ENCODE peak calls at places on chromosomes 11 and 22, in four cellular contexts. Q is IMR-90, A is fibroblast of villous mesenchyme, Y is fibroblast of mammary gland. E is an unnamed sample.

GRCh38 chr22:25199726-25200520 is at the start of gene CRYBB3:
- DNase-seq in Q (no peak), A (no peak), Y (no peak), E (no peak)

GRCh38 chr22:22768885-22769284 is 118.7 kb upstream of the IGLL5 start:
- DNase-seq in Q (no peak), A (no peak), Y (no peak), E (no peak)

GRCh38 chr11:92948116-92948515 is 21.3 kb upstream of the MTNR1B start:
- DNase-seq in Q (no peak), A (no peak), Y (no peak), E (no peak)

GRCh38 chr11:57123590-57123989 is 58.2 kb upstream of the LRRC55 start:
- DNase-seq in Q (no peak), A (no peak), Y (no peak), E (no peak)

GRCh38 chr22:32644252-32645100 is 157.0 kb upstream of the TIMP3 start:
- DNase-seq in Q (peak; percentile 59), A (peak; percentile 89), Y (no peak), E (no peak)

GRCh38 chr22:33166206-33166605 is 108.0 kb upstream of the SYN3 start:
- DNase-seq in Q (no peak), A (no peak), Y (no peak), E (no peak)

GRCh38 chr11:67056640-67057409 is at the start of gene RHOD:
- DNase-seq in Q (no peak), A (no peak), Y (no peak), E (no peak)

GRCh38 chr11:74683941-74684481 is 47.2 kb downstream of the CHRDL2 start:
- DNase-seq in Q (peak; percentile 71), A (peak; percentile 39), Y (peak; percentile 48), E (no peak)

GRCh38 chr22:44438056-44438455 is 60.0 kb downstream of the RTL6 start:
- DNase-seq in Q (no peak), A (no peak), Y (no peak), E (no peak)

GRCh38 chr22:38403806-38404205 is 51.2 kb downstream of the KCNJ4 start:
- DNase-seq in Q (no peak), A (no peak), Y (no peak), E (no peak)

GRCh38 chr11:110196241-110196754 is 100.1 kb downstream of the RDX start:
- DNase-seq in Q (peak; percentile 87), A (peak; percentile 83), Y (peak; percentile 99), E (peak; percentile 20)

GRCh38 chr11:45301537-45302246 is 15.6 kb upstream of the SYT13 start:
- DNase-seq in Q (no peak), A (no peak), Y (no peak), E (no peak)

GRCh38 chr11:116190206-116190605 is 582.6 kb downstream of the BUD13 start:
- DNase-seq in Q (no peak), A (no peak), Y (no peak), E (no peak)

GRCh38 chr11:100812517-100812916 is 125.4 kb downstream of the ARHGAP42 start:
- DNase-seq in Q (no peak), A (no peak), Y (no peak), E (no peak)

GRCh38 chr11:7513210-7514098 is at the start of gene PPFIBP2:
- DNase-seq in Q (peak; percentile 47), A (peak; percentile 55), Y (peak; percentile 62), E (peak; percentile 21)

GRCh38 chr11:86676533-86677154 is 4.2 kb upstream of the ME3 start:
- DNase-seq in Q (no peak), A (no peak), Y (no peak), E (no peak)

GRCh38 chr11:34468209-34468841 is 29.6 kb downstream of the CAT start:
- DNase-seq in Q (peak; percentile 14), A (peak; percentile 34), Y (peak; percentile 46), E (peak; percentile 9)

GRCh38 chr22:23752750-23753149 is 1.5 kb downstream of the VPREB3 start:
- DNase-seq in Q (no peak), A (no peak), Y (no peak), E (no peak)

GRCh38 chr11:75668508-75669297 is at the start of gene MAP6:
- DNase-seq in Q (no peak), A (no peak), Y (no peak), E (no peak)

GRCh38 chr22:27534720-27535125 is 266.8 kb downstream of the MN1 start:
- DNase-seq in Q (peak; percentile 77), A (peak; percentile 91), Y (peak; percentile 95), E (no peak)

GRCh38 chr11:68750197-68750987 is 928 bp downstream of the TESMIN start:
- DNase-seq in Q (no peak), A (no peak), Y (no peak), E (no peak)

GRCh38 chr11:19436932-19437331 is 196.2 kb upstream of the E2F8 start:
- DNase-seq in Q (no peak), A (no peak), Y (no peak), E (no peak)

GRCh38 chr11:85827768-85828639 is 17.1 kb upstream of the SYTL2 start:
- DNase-seq in Q (peak; percentile 91), A (peak; percentile 94), Y (peak; percentile 93), E (peak; percentile 66)

GRCh38 chr11:84255483-84255882 is 969.3 kb upstream of the CCDC90B start:
- DNase-seq in Q (no peak), A (no peak), Y (no peak), E (no peak)

GRCh38 chr22:27060188-27060587 is 402.8 kb downstream of the MIAT start:
- DNase-seq in Q (no peak), A (no peak), Y (no peak), E (no peak)

GRCh38 chr11:86623041-86623621 is 49.3 kb downstream of the ME3 start:
- DNase-seq in Q (no peak), A (no peak), Y (peak; percentile 48), E (no peak)

GRCh38 chr11:102971766-102972165 is 16.2 kb upstream of the MMP13 start:
- DNase-seq in Q (peak; percentile 20), A (peak; percentile 36), Y (peak; percentile 75), E (no peak)

GRCh38 chr11:125591659-125592304 is 870 bp upstream of the STT3A start:
- DNase-seq in Q (peak; percentile 13), A (peak; percentile 38), Y (peak; percentile 41), E (no peak)

GRCh38 chr11:2301631-2302272 is at the start of the genes C11orf21 and TSPAN32:
- DNase-seq in Q (peak; percentile 3), A (peak; percentile 62), Y (no peak), E (no peak)

GRCh38 chr11:123483058-123483457 is 53.0 kb downstream of the GRAMD1B start:
- DNase-seq in Q (peak; percentile 70), A (no peak), Y (peak; percentile 37), E (no peak)

GRCh38 chr11:116262370-116262769 is 510.4 kb downstream of the BUD13 start:
- DNase-seq in Q (no peak), A (no peak), Y (no peak), E (no peak)

GRCh38 chr11:59173964-59174663 is 2.2 kb downstream of the DTX4 start:
- DNase-seq in Q (peak; percentile 59), A (peak; percentile 60), Y (no peak), E (no peak)

GRCh38 chr11:112822478-112823274 is 138.5 kb upstream of the NCAM1 start:
- DNase-seq in Q (no peak), A (no peak), Y (no peak), E (no peak)

GRCh38 chr11:114340311-114341131 is 44.3 kb downstream of the NNMT start:
- DNase-seq in Q (peak; percentile 82), A (peak; percentile 85), Y (peak; percentile 86), E (peak; percentile 66)

GRCh38 chr11:119338318-119338890 is 2.3 kb downstream of the C1QTNF5 start:
- DNase-seq in Q (no peak), A (no peak), Y (peak; percentile 70), E (peak; percentile 67)

GRCh38 chr11:73783483-73784020 is 4.1 kb upstream of the MRPL48 start:
- DNase-seq in Q (no peak), A (no peak), Y (no peak), E (no peak)

GRCh38 chr11:36311926-36312592 is 16.0 kb downstream of the PRR5L start:
- DNase-seq in Q (peak; percentile 5), A (no peak), Y (peak; percentile 14), E (peak; percentile 25)

GRCh38 chr11:35488117-35488516 is 37.3 kb downstream of the PAMR1 start:
- DNase-seq in Q (peak; percentile 49), A (peak; percentile 18), Y (peak; percentile 26), E (no peak)

GRCh38 chr22:22037229-22037628 is 54.6 kb upstream of the TOP3B start:
- DNase-seq in Q (no peak), A (no peak), Y (no peak), E (no peak)

GRCh38 chr22:30816413-30816812 is 121.7 kb downstream of the OSBP2 start:
- DNase-seq in Q (no peak), A (no peak), Y (no peak), E (no peak)

DNA sequence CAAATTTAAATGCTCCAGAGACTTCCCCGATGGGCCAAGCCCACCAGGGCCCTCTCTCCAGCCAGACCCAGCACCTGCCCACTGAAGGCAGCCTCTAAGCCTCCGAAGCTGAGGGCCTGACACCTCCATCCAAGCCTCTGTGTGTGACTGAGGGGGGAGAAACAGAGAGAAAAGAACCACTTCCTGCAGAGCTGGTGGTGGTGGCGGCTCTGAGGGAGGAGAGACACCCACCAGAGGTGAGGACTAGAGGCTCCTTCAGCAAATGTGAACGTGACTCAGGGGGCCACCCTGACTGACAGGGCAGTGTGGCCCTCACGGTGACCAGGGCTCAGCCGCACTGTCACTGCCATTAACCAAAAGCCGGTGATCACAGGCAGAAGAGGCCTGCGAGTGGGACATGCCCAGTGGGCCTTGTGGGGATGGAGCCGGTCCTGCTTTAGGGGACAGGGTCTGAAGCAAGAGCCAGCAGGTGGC is 31.0 kb upstream of the CD5 start:
- DNase-seq in Q (no peak), A (no peak), Y (no peak), E (no peak)
- TF ChIP-seq CTCF in Q (no peak), A (no peak), Y (no peak), E (no peak)

GRCh38 chr11:850777-851762 is 8.4 kb downstream of the TSPAN4 start:
- DNase-seq in Q (no peak), A (no peak), Y (no peak), E (no peak)
- H3K4me3 ChIP-seq in Q (no peak overlapping the region), A (no peak overlapping the region), Y (no peak overlapping the region), E (peak overlapping the region; percentile 1)

DNA sequence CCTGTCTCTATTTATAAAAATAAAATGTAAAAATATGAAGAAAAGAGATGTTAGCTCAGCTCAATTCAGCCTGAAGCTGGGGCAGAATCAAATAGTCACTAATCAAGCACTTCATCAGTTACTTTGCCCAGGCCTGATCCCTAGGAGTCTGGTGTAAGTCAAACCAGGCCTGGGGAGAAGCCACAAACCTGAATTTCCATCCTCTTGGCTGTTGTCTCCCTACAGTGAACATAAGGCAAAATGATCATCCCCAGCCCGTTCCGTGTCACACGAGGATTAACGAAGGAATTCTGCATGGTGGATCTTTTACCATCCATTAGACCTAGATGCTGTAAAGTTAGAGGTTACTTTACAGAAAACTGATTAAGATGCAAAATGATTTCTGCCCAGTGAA is 6.5 kb upstream of the NAALADL1 start:
- DNase-seq in Q (no peak), A (no peak), Y (no peak), E (no peak)
- TF ChIP-seq CTCF in Q (no peak), A (no peak), Y (no peak), E (no peak)

GRCh38 chr11:134878785-134879184 is 466.7 kb upstream of the B3GAT1 start:
- DNase-seq in Q (no peak), A (no peak), Y (no peak), E (no peak)
- H3K4me3 ChIP-seq in Q (no peak overlapping the region), A (no peak overlapping the region), Y (no peak overlapping the region), E (no peak overlapping the region)

DNA sequence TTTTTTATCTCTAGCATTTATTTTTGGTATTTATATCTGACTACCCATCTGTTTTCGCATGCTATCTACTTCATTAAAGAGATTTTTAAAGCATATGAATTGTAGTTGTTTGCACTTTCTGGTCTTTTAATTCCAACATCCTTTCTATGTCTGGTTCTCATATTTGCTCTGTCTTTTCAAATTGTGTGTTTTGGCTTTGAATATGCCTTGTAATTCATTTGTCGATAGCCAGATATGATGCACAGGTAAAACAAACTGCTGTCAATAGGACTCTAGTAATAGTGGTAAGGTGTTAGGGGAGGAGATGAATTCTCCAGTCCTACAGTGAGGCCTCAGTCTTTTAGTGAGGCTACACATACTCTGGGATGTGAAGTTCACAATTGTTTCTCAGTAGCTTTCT is 530.8 kb upstream of the CCDC179 start:
- DNase-seq in Q (no peak), A (no peak), Y (no peak), E (no peak)
- TF ChIP-seq CTCF in Q (no peak), A (no peak), Y (no peak), E (no peak)

E was measured in HFF-Myc.